ENCODE peak calls at places on chromosome 1, in ten cellular contexts. F, V, H, W, N, Z, J, K, Q and Y are unnamed samples. For H3K9me3, the result is how much of the 10 kb centered on the place peaks cover.

GRCh38 chr1:9315411-9316079 is 22.9 kb downstream of the SPSB1 start:
- DNase-seq in W (no peak), N (no peak), Q (peak), Z (peak), J (peak), K (peak), F (no peak), H (no peak), V (no peak), Y (no peak)

GRCh38 chr1:245969274-245969673 is 537.8 kb downstream of the SMYD3 start:
- DNase-seq in H (no peak), Q (no peak), K (no peak), J (peak), W (no peak), Z (no peak), V (peak), N (no peak), F (no peak), Y (no peak)

GRCh38 chr1:234320549-234320948 is 52.7 kb upstream of the COA6 start:
- DNase-seq in F (no peak), V (no peak), J (no peak), Z (no peak), W (no peak), N (no peak), H (no peak), Q (no peak), K (no peak), Y (no peak)

GRCh38 chr1:244212792-244213475 is 161.9 kb downstream of the ZBTB18 start:
- DNase-seq in Z (no peak), K (no peak), W (no peak), V (no peak), N (no peak), H (no peak), Q (no peak), F (no peak), J (no peak), Y (no peak)

GRCh38 chr1:197776348-197777082 is 1.2 kb upstream of the DENND1B start:
- DNase-seq in W (no peak), H (no peak), Z (no peak), K (no peak), F (peak), J (peak), Q (no peak), V (no peak), N (no peak), Y (no peak)

GRCh38 chr1:34681481-34682451 is 73.1 kb upstream of the GJB5 start:
- DNase-seq in Q (peak), F (peak), J (peak), Z (no peak), K (no peak), H (no peak), V (peak), N (no peak), W (peak), Y (peak)

GRCh38 chr1:221912230-221912629 is 170.3 kb upstream of the DUSP10 start:
- DNase-seq in N (no peak), H (no peak), Z (no peak), Q (no peak), F (no peak), J (peak), V (no peak), W (no peak), K (no peak), Y (no peak)

GRCh38 chr1:54806931-54807611 is 5.9 kb upstream of the TTC22 start:
- DNase-seq in N (no peak), V (no peak), Q (no peak), J (peak), F (peak), Z (no peak), W (peak), H (peak), K (no peak), Y (no peak)

GRCh38 chr1:204085876-204086275 is 13.0 kb downstream of the SOX13 start:
- DNase-seq in K (peak), W (no peak), N (no peak), J (no peak), F (no peak), Q (no peak), V (no peak), H (no peak), Z (no peak), Y (no peak)

GRCh38 chr1:117171900-117172501 is 38.7 kb downstream of the VTCN1 start:
- DNase-seq in W (no peak), V (no peak), N (peak), Z (peak), Q (peak), J (peak), H (no peak), F (no peak), K (no peak), Y (no peak)

GRCh38 chr1:204212715-204213114 is 1.1 kb downstream of the GOLT1A start:
- DNase-seq in H (no peak), Q (no peak), J (no peak), Z (no peak), K (no peak), W (no peak), V (no peak), F (no peak), N (no peak), Y (no peak)

GRCh38 chr1:111202707-111203623 is 2.5 kb upstream of the DENND2D start:
- DNase-seq in H (no peak), Q (no peak), J (no peak), W (no peak), F (no peak), V (no peak), Z (no peak), N (no peak), K (no peak), Y (no peak)

GRCh38 chr1:22296701-22297591 is 154.0 kb upstream of the WNT4 start:
- DNase-seq in J (no peak), Q (no peak), V (no peak), K (peak), H (no peak), W (no peak), Z (no peak), F (no peak), N (no peak), Y (no peak)

GRCh38 chr1:214427871-214428277 is 123.5 kb downstream of the PTPN14 start:
- DNase-seq in J (peak), Z (no peak), F (peak), N (no peak), H (peak), W (peak), V (no peak), K (no peak), Q (no peak), Y (no peak)

GRCh38 chr1:117032661-117033060 is 27.5 kb upstream of the TTF2 start:
- DNase-seq in F (no peak), V (no peak), J (no peak), Z (no peak), W (no peak), Q (no peak), H (no peak), N (no peak), K (no peak), Y (no peak)

GRCh38 chr1:204263240-204263848 is 49.6 kb upstream of the GOLT1A start:
- DNase-seq in V (no peak), J (peak), N (no peak), K (no peak), F (no peak), W (no peak), H (no peak), Q (no peak), Z (no peak), Y (no peak)

GRCh38 chr1:179058343-179059184 is 23.3 kb upstream of the TOR3A start:
- DNase-seq in Q (no peak), F (no peak), J (peak), K (no peak), V (no peak), Z (no peak), H (no peak), W (no peak), N (no peak), Y (no peak)

GRCh38 chr1:234265861-234266260 is 107.4 kb upstream of the COA6 start:
- DNase-seq in W (no peak), V (no peak), J (no peak), H (no peak), Z (no peak), Q (no peak), K (no peak), F (no peak), N (no peak), Y (no peak)

GRCh38 chr1:67874501-67875111 is 41.3 kb upstream of the GNG12 start:
- DNase-seq in Z (no peak), Q (no peak), F (no peak), W (no peak), J (peak), K (no peak), H (no peak), V (no peak), N (no peak), Y (no peak)

GRCh38 chr1:27928216-27928954 is 6.4 kb upstream of the SMPDL3B start:
- DNase-seq in K (no peak), W (no peak), J (peak), H (no peak), N (no peak), V (no peak), Z (no peak), Q (no peak), F (no peak), Y (no peak)

GRCh38 chr1:108053291-108054023 is 88.5 kb upstream of the VAV3 start:
- DNase-seq in K (no peak), V (no peak), W (no peak), H (no peak), N (no peak), Z (no peak), Q (no peak), F (no peak), J (peak), Y (no peak)

GRCh38 chr1:27878787-27879335 is 6.5 kb downstream of the THEMIS2 start:
- DNase-seq in W (no peak), V (no peak), J (no peak), Q (no peak), Z (no peak), N (peak), F (no peak), K (no peak), H (no peak), Y (no peak)

GRCh38 chr1:219568728-219569127 is 44.2 kb downstream of the ZC3H11B start:
- DNase-seq in F (no peak), Q (no peak), Z (no peak), K (no peak), N (no peak), J (peak), H (no peak), V (no peak), W (no peak), Y (no peak)

GRCh38 chr1:236345728-236346127 is 48.4 kb upstream of the EDARADD start:
- DNase-seq in W (no peak), J (no peak), Q (no peak), V (no peak), F (no peak), N (no peak), H (no peak), Z (no peak), K (no peak), Y (no peak)

GRCh38 chr1:96472471-96472870 is 249.1 kb upstream of the PTBP2 start:
- DNase-seq in Q (no peak), Z (no peak), K (no peak), V (no peak), F (no peak), J (peak), W (no peak), N (no peak), H (no peak), Y (no peak)

GRCh38 chr1:228373681-228374571 is 32.7 kb downstream of the TRIM11 start:
- DNase-seq in Q (no peak), F (no peak), H (no peak), K (peak), V (peak), N (peak), Z (peak), J (no peak), W (no peak), Y (no peak)

GRCh38 chr1:41728403-41729202 is 190.1 kb downstream of the HIVEP3 start:
- DNase-seq in Z (no peak), K (no peak), F (peak), V (no peak), Q (peak), W (peak), J (no peak), N (peak), H (peak), Y (no peak)

GRCh38 chr1:66599899-66600737 is 66.2 kb downstream of the SGIP1 start:
- DNase-seq in N (no peak), W (no peak), H (no peak), V (no peak), Z (no peak), J (no peak), K (no peak), F (no peak), Q (no peak), Y (no peak)

GRCh38 chr1:56709269-56709880 is 64.3 kb downstream of the PRKAA2 start:
- DNase-seq in Z (no peak), Q (no peak), W (no peak), N (no peak), V (no peak), K (no peak), J (peak), F (no peak), H (no peak), Y (no peak)

GRCh38 chr1:32052887-32053286 is 19.9 kb upstream of the TMEM39B start:
- DNase-seq in H (no peak), V (no peak), Q (no peak), N (no peak), W (no peak), F (no peak), K (no peak), Z (no peak), J (peak), Y (no peak)

GRCh38 chr1:66778969-66779368 is 22.1 kb downstream of the INSL5 start:
- DNase-seq in J (no peak), Q (no peak), N (no peak), K (no peak), Z (no peak), W (no peak), F (no peak), H (no peak), V (no peak), Y (no peak)

GRCh38 chr1:23694371-23694770 is 2.8 kb downstream of the RPL11 start:
- DNase-seq in V (no peak), N (no peak), Z (no peak), F (no peak), K (no peak), Q (no peak), J (no peak), W (no peak), H (no peak), Y (no peak)

GRCh38 chr1:95640746-95641145 is 406.7 kb downstream of the RWDD3 start:
- DNase-seq in Z (no peak), W (no peak), F (no peak), Q (peak), N (no peak), V (no peak), K (no peak), H (no peak), J (no peak), Y (no peak)

GRCh38 chr1:49225464-49225863 is 448.8 kb upstream of the BEND5 start:
- DNase-seq in W (no peak), Q (no peak), J (no peak), N (no peak), H (no peak), Z (no peak), F (no peak), K (no peak), V (no peak), Y (no peak)
- H3K9me3 ChIP-seq in W (under half), Q (under half), J (under half), N (under half), H (under half), Z (under half), F (under half), K (under half), V (under half), Y (under half)

GRCh38 chr1:92653605-92654381 is 131.1 kb downstream of the EVI5 start:
- DNase-seq in Z (no peak), Q (no peak), V (peak), H (no peak), J (no peak), N (no peak), F (no peak), K (no peak), W (no peak), Y (no peak)
- H3K9me3 ChIP-seq in Z (under half), Q (under half), V (under half), H (under half), J (under half), N (under half), F (under half), K (under half), W (under half), Y (under half)

DNA sequence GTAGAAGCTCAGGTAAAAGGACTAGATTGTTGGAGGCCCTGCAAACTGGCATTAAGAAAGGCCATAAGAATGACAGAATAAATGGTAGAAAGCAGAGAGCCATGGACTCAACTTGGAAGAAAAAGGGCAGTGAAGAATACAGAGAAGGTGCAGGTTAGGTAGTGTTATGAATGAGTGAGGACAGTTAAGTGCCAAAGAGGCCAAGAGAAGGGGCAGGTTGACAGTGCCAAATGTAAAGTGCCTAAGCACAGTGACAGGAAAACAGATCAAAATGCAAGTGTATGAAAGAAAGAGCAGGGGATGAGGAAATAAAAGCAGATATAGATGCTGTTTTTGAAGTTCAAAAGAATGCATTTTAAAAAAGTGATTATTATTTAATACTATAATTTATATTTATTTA is 43.7 kb downstream of the INTS7 start:
- DNase-seq in H (no peak), Q (no peak), J (no peak), V (no peak), F (no peak), N (no peak), K (no peak), W (no peak), Z (no peak), Y (no peak)
- H3K9me3 ChIP-seq in H (under half), Q (under half), J (under half), V (under half), F (under half), N (under half), K (under half), W (under half), Z (under half), Y (under half)

DNA sequence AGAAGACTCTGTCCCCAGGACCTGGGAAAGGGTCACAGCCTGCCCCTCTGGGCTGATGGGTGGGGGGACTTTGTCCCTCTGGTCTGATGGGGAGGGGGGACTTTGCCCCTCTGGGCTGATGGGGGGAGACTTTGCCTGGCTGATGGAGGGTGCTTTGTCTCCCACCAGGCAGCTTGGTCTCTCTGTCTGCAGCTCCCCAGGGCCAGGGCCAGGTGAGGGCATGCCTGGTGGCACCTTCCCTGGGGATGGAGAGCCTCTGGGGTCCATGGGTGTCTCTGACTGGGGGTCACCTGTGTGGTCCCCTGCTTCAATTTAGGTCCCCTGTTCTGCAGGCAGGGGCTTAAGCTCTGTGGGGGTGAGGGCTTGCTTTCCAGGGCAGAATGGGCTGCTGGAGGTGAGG is 23.5 kb upstream of the TTC34 start:
- DNase-seq in K (no peak), N (peak), W (no peak), Q (no peak), F (no peak), V (no peak), H (no peak), J (no peak), Z (no peak), Y (no peak)
- H3K9me3 ChIP-seq in K (under half), N (under half), W (under half), Q (under half), F (under half), V (under half), H (under half), J (under half), Z (under half), Y (under half)